ENCODE peak calls at places on chromosomes 16 and 17, in five cellular contexts. X is CD4-positive, alpha-beta memory T cell; H is left ventricle myocardium inferior; L is AG04450; K is iPS DF 6.9. C is an unnamed sample. For H3K9me3, the result is how much of the 10 kb centered on the place peaks cover.

GRCh38 chr17:35709874-35710273 is 21.6 kb upstream of the RASL10B start:
- DNase-seq in X (no peak), H (no peak), L (no peak), K (no peak), C (no peak)

GRCh38 chr16:9302102-9302501 is 210.7 kb downstream of the HAPSTR1 start:
- DNase-seq in X (no peak), H (no peak), L (no peak), K (no peak), C (peak)

GRCh38 chr17:80359422-80360110 is 55.4 kb upstream of the ENDOV start:
- DNase-seq in X (no peak), H (no peak), L (no peak), K (no peak), C (no peak)

GRCh38 chr16:27367463-27368357 is 34.3 kb upstream of the IL21R start:
- DNase-seq in X (peak), H (peak), L (peak), K (peak), C (peak)

GRCh38 chr17:4815043-4815675 is 8.2 kb downstream of the PLD2 start:
- DNase-seq in X (no peak), H (no peak), L (no peak), K (no peak), C (no peak)

GRCh38 chr17:40017422-40018080 is 2.3 kb downstream of the CSF3 start:
- DNase-seq in X (no peak), H (peak), L (no peak), K (no peak), C (no peak)

GRCh38 chr16:81505011-81505660 is 60.5 kb downstream of the CMIP start:
- DNase-seq in X (no peak), H (no peak), L (no peak), K (no peak), C (peak)

GRCh38 chr17:17349724-17350106 is 46.5 kb downstream of the NT5M start:
- DNase-seq in X (no peak), H (no peak), L (no peak), K (no peak), C (no peak)

GRCh38 chr17:50123649-50124349 is 6.2 kb downstream of the SAMD14 start:
- DNase-seq in X (no peak), H (no peak), L (no peak), K (no peak), C (no peak)

GRCh38 chr17:74671031-74671771 is 41.5 kb downstream of the CD300LF start:
- DNase-seq in X (peak), H (peak), L (no peak), K (peak), C (peak)

GRCh38 chr16:21283521-21284289 is 5.6 kb upstream of the CRYM start:
- DNase-seq in X (no peak), H (peak), L (no peak), K (no peak), C (peak)

GRCh38 chr17:3385869-3386816 is at the start of gene OR3A2:
- DNase-seq in X (no peak), H (no peak), L (no peak), K (no peak), C (no peak)

GRCh38 chr17:72120878-72121163 is at the start of gene SOX9:
- DNase-seq in X (no peak), H (peak), L (peak), K (peak), C (peak)

GRCh38 chr16:79628501-79628975 is 28.0 kb upstream of the MAF start:
- DNase-seq in X (no peak), H (no peak), L (peak), K (no peak), C (no peak)

GRCh38 chr17:29039764-29040598 is 3.0 kb upstream of the PIPOX start:
- DNase-seq in X (no peak), H (no peak), L (peak), K (no peak), C (no peak)

GRCh38 chr17:11853321-11854151 is 143.7 kb downstream of the ZNF18 start:
- DNase-seq in X (no peak), H (no peak), L (no peak), K (no peak), C (no peak)

GRCh38 chr16:58025351-58026138 is at the start of gene MMP15:
- DNase-seq in X (peak), H (peak), L (no peak), K (peak), C (peak)

GRCh38 chr16:49970818-49971431 is 54.1 kb upstream of the CNEP1R1 start:
- DNase-seq in X (no peak), H (no peak), L (no peak), K (no peak), C (no peak)

GRCh38 chr16:54588026-54588425 is 301.4 kb upstream of the IRX3 start:
- DNase-seq in X (no peak), H (no peak), L (no peak), K (no peak), C (no peak)

GRCh38 chr17:50953831-50954601 is 87.9 kb upstream of the TOB1 start:
- DNase-seq in X (no peak), H (peak), L (peak), K (no peak), C (peak)

GRCh38 chr17:17693955-17694228 is 12.6 kb downstream of the RAI1 start:
- DNase-seq in X (no peak), H (no peak), L (no peak), K (no peak), C (no peak)

GRCh38 chr17:15490634-15491261 is 23.3 kb upstream of the CDRT4 start:
- DNase-seq in X (no peak), H (peak), L (no peak), K (peak), C (peak)

GRCh38 chr16:17515421-17516210 is 44.9 kb upstream of the XYLT1 start:
- DNase-seq in X (no peak), H (no peak), L (no peak), K (no peak), C (no peak)

GRCh38 chr16:2195316-2196161 is 866 bp downstream of the CASKIN1 start:
- DNase-seq in X (no peak), H (no peak), L (no peak), K (no peak), C (no peak)

GRCh38 chr17:66950886-66951604 is 13.5 kb upstream of the CACNG4 start:
- DNase-seq in X (no peak), H (no peak), L (no peak), K (no peak), C (no peak)

GRCh38 chr16:1900452-1900774 is 17.8 kb downstream of the HS3ST6 start:
- DNase-seq in X (no peak), H (no peak), L (no peak), K (no peak), C (no peak)

GRCh38 chr17:14157822-14158221 is 78.8 kb downstream of the CDRT15 start:
- DNase-seq in X (no peak), H (no peak), L (no peak), K (no peak), C (no peak)

GRCh38 chr16:7025616-7026190 is 306.9 kb upstream of the RBFOX1 start:
- DNase-seq in X (no peak), H (peak), L (no peak), K (peak), C (peak)

GRCh38 chr17:39139137-39139516 is 12.3 kb downstream of the PLXDC1 start:
- DNase-seq in X (no peak), H (no peak), L (peak), K (no peak), C (no peak)

GRCh38 chr16:81335669-81336068 is 20.9 kb downstream of the GAN start:
- DNase-seq in X (no peak), H (no peak), L (no peak), K (no peak), C (no peak)

GRCh38 chr16:3046506-3047386 is at the start of gene MMP25:
- DNase-seq in X (no peak), H (no peak), L (no peak), K (no peak), C (no peak)

GRCh38 chr17:83106913-83107655 is 27.7 kb downstream of the METRNL start:
- DNase-seq in X (no peak), H (no peak), L (no peak), K (no peak), C (no peak)

GRCh38 chr16:1192384-1193073 is 32.5 kb downstream of the TPSG1 start:
- DNase-seq in X (no peak), H (no peak), L (no peak), K (no peak), C (no peak)

GRCh38 chr16:77919761-77920415 is 102.5 kb upstream of the CLEC3A start:
- DNase-seq in X (no peak), H (no peak), L (no peak), K (no peak), C (no peak)

GRCh38 chr17:8674344-8675305 is 44.1 kb upstream of the MYH10 start:
- DNase-seq in X (no peak), H (peak), L (no peak), K (no peak), C (no peak)

GRCh38 chr16:83856846-83857245 is 42.1 kb upstream of the MLYCD start:
- DNase-seq in X (no peak), H (no peak), L (no peak), K (no peak), C (no peak)

DNA sequence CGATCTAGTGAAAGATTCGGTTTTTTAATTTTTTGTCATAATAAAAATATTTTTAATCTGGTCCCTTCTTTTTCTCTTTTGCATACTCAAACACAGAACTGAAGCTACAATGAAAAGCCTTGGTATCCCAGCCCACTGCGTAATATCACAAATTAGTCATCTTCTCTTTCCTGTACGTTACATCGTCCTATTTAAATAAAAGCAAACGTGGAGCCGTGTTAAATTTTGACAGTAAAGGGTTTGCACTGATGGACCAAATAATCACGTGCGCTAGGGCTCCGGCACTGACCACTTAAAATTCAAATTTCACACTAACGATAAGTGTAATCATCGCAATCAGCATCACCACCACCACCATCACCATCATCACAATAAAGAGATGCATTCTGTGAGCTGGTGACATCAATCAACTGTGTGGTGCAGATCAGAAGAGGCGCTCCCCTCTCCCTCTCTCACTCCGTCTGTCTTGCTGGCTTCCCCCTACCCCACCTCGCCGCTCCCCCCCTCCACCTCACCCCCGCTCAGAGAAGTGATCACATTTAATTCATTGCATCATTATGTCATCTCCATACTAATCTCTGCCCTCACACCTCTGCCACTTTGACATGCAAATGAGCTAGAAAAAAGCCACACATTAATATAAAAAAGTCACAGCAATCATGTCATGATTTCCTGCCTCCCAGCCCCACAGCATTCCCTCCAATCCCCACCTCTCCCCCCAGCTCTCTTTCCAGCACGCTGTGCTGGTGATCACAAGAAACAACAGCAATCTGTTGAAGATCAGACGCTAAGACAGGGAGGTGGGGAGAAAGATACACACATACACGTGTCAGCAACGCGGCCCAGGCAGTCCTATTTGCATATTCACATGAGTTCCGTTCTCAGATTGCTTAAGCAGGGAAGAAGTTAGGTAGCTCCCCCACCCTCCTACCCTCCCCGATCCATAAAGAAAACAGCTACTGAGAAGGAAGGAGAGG is 405.8 kb upstream of the PSMD7 start:
- DNase-seq in X (no peak), H (no peak), L (no peak), K (no peak), C (no peak)
- H3K4me3 ChIP-seq in X (no peak), H (peak), L (peak), K (peak), C (no peak)

GRCh38 chr17:78263736-78264340 is 32.4 kb downstream of the TMEM235 start:
- DNase-seq in X (no peak), H (no peak), L (no peak), K (no peak), C (no peak)
- H3K27ac ChIP-seq in X (no peak), H (peak), L (no peak), K (no peak), C (peak)

DNA sequence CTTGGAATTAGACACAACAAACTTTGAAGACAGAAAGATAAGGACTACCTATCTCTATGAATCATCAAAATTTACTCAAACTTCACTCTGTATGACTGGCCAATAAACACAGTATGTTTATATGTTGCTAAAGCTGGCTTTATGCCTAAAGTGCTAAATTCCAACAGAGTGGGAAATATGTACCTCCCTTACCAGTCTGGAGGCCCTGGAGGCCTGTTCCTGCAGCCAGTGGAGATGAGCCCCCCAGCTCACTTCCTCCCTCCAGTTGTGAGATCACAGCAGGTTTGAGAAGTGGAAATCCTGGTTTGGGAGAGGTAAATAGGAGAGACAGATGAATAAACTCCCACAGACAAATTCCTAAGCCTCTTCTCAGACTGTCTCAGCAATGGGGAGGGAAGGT is 9.0 kb downstream of the ZNF23 start:
- DNase-seq in X (no peak), H (no peak), L (no peak), K (no peak), C (no peak)
- H3K9me3 ChIP-seq in X (under half), H (half or more), L (half or more), K (under half), C (under half)

DNA sequence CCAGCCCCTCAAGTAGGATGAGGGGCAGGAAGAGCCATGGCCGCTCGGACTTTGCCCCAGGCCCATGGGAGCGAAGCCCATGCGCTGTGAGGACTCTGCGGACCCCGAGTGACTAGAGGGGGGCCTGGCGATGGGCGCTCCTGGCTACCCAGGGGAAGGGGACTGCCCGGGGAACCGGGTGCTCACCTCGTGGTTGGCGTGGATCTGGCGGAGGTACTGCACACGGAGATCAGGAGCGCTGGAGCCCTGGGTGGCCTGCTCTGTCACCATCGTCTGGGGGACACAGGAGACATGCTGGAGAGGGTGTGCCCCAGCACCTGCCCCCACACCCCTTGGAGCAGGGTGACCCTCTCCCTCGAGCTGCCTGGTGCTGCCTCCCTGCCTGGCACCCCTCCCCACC is 11.0 kb downstream of the FAAP100 start:
- DNase-seq in X (no peak), H (no peak), L (no peak), K (no peak), C (no peak)
- H3K4me3 ChIP-seq in X (no peak), H (no peak), L (no peak), K (no peak), C (no peak)

DNA sequence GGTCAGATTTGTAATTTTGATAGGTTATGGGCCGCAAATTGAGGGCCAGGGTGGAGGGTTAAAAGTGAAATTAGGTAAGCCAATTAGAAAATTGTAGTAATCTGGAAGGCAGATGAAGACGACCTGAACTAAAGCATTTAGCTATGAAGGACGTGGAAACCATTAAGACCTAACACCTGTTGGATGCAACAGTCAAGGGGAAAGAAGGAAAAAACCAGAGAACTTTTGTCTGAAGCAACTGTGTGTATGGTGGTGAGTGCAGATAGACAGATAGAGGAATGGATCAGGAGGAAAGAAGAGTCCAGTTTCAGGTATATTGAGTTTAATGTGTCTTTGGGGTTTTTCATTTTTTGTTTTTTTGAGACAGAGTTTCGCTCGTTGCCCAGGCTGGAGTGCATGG is 40.2 kb upstream of the MARCHF10 start:
- DNase-seq in X (no peak), H (no peak), L (no peak), K (no peak), C (no peak)
- H3K27ac ChIP-seq in X (no peak), H (no peak), L (no peak), K (no peak), C (no peak)

DNA sequence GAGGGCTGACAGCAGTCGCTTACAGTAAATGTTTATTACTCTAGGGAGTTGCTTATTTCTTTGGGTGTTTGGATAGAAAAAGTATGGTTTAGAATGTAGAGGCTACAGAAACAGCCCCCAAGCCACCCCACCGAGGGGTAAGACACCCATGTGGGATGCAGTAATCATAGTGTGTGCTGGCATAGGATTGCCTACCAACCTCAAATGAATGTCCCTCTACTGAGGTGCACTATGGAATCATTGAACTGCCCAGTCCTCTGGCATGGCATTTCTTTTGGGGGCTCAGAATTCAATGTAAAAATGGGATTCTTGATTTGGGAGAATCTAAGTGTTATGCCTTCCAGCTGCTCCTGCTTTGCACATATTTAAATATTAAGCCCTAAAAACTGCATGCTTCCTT is 46.8 kb downstream of the ZNF267 start:
- DNase-seq in X (no peak), H (no peak), L (no peak), K (no peak), C (no peak)
- H3K9me3 ChIP-seq in X (under half), H (half or more), L (under half), K (under half), C (under half)

C was measured in small intestine.